ENCODE peak calls at places on chromosome 19, in ten cellular contexts. One of them, this sample, is unnamed.
A peak's percentile ranks its signal among the peaks of the same experiment; 100 is the strongest.

GRCh38 chr19:48969276-48970138 is 4.4 kb downstream of the FTL start:
- DNase-seq in cardiac muscle cell: no peak
- DNase-seq in tibial artery: no peak
- DNase-seq in BE2C: peak; percentile 93
- DNase-seq in endothelial cell: no peak
- DNase-seq in H9: peak; percentile 63
- DNase-seq in foreskin fibroblast: peak; percentile 50
- DNase-seq in GM10248: no peak
- DNase-seq in foreskin keratinocyte: no peak
- DNase-seq in CD4-positive, alpha-beta T cell: no peak
- DNase-seq in this sample: peak; percentile 24

GRCh38 chr19:48448563-48448962 is 2.8 kb downstream of the GRWD1 start:
- DNase-seq in tibial artery: no peak
- DNase-seq in BE2C: no peak
- DNase-seq in endothelial cell: no peak
- DNase-seq in GM10248: no peak
- DNase-seq in foreskin keratinocyte: no peak
- DNase-seq in cardiac muscle cell: no peak
- DNase-seq in foreskin fibroblast: no peak
- DNase-seq in CD4-positive, alpha-beta T cell: no peak
- DNase-seq in H9: no peak
- DNase-seq in this sample: no peak

GRCh38 chr19:39423258-39424086 is 11.0 kb downstream of the PLEKHG2 start:
- DNase-seq in cardiac muscle cell: no peak
- DNase-seq in endothelial cell: no peak
- DNase-seq in GM10248: no peak
- DNase-seq in tibial artery: no peak
- DNase-seq in BE2C: no peak
- DNase-seq in H9: no peak
- DNase-seq in foreskin keratinocyte: no peak
- DNase-seq in foreskin fibroblast: no peak
- DNase-seq in CD4-positive, alpha-beta T cell: no peak
- DNase-seq in this sample: no peak

GRCh38 chr19:10544242-10544752 is 593 bp downstream of the ATG4D start:
- DNase-seq in foreskin fibroblast: peak; percentile 35
- DNase-seq in BE2C: peak; percentile 36
- DNase-seq in foreskin keratinocyte: no peak
- DNase-seq in H9: no peak
- DNase-seq in tibial artery: no peak
- DNase-seq in CD4-positive, alpha-beta T cell: no peak
- DNase-seq in cardiac muscle cell: no peak
- DNase-seq in GM10248: peak; percentile 43
- DNase-seq in endothelial cell: no peak
- DNase-seq in this sample: peak; percentile 17

GRCh38 chr19:48806818-48807589 is 3.8 kb downstream of the BCAT2 start:
- DNase-seq in foreskin keratinocyte: no peak
- DNase-seq in GM10248: no peak
- DNase-seq in BE2C: peak; percentile 66
- DNase-seq in CD4-positive, alpha-beta T cell: no peak
- DNase-seq in endothelial cell: peak; percentile 55
- DNase-seq in foreskin fibroblast: peak; percentile 62
- DNase-seq in tibial artery: no peak
- DNase-seq in H9: peak; percentile 66
- DNase-seq in cardiac muscle cell: peak; percentile 60
- DNase-seq in this sample: no peak

GRCh38 chr19:8334458-8335342 is 8.4 kb downstream of the KANK3 start:
- DNase-seq in endothelial cell: peak; percentile 49
- DNase-seq in H9: peak; percentile 85
- DNase-seq in cardiac muscle cell: peak; percentile 72
- DNase-seq in foreskin keratinocyte: peak; percentile 65
- DNase-seq in CD4-positive, alpha-beta T cell: no peak
- DNase-seq in tibial artery: no peak
- DNase-seq in GM10248: peak; percentile 62
- DNase-seq in foreskin fibroblast: peak; percentile 92
- DNase-seq in BE2C: peak; percentile 73
- DNase-seq in this sample: peak; percentile 80

GRCh38 chr19:19860756-19861390 is 4.8 kb upstream of the ZNF253 start:
- DNase-seq in BE2C: no peak
- DNase-seq in CD4-positive, alpha-beta T cell: peak; percentile 41
- DNase-seq in tibial artery: no peak
- DNase-seq in foreskin keratinocyte: peak; percentile 17
- DNase-seq in H9: peak; percentile 92
- DNase-seq in endothelial cell: peak; percentile 33
- DNase-seq in GM10248: peak; percentile 8
- DNase-seq in foreskin fibroblast: no peak
- DNase-seq in cardiac muscle cell: peak; percentile 86
- DNase-seq in this sample: peak; percentile 10

GRCh38 chr19:15820646-15821045 is 5.2 kb upstream of the OR10H1 start:
- DNase-seq in BE2C: no peak
- DNase-seq in endothelial cell: no peak
- DNase-seq in foreskin fibroblast: no peak
- DNase-seq in cardiac muscle cell: no peak
- DNase-seq in tibial artery: no peak
- DNase-seq in foreskin keratinocyte: no peak
- DNase-seq in GM10248: no peak
- DNase-seq in H9: no peak
- DNase-seq in CD4-positive, alpha-beta T cell: no peak
- DNase-seq in this sample: no peak

GRCh38 chr19:58345558-58345957 is 7.7 kb downstream of the A1BG start:
- DNase-seq in GM10248: no peak
- DNase-seq in H9: no peak
- DNase-seq in CD4-positive, alpha-beta T cell: no peak
- DNase-seq in foreskin fibroblast: no peak
- DNase-seq in endothelial cell: no peak
- DNase-seq in cardiac muscle cell: no peak
- DNase-seq in BE2C: no peak
- DNase-seq in foreskin keratinocyte: no peak
- DNase-seq in tibial artery: no peak
- DNase-seq in this sample: no peak

GRCh38 chr19:51271015-51271600 is 20.2 kb downstream of the SIGLECL1 start:
- DNase-seq in CD4-positive, alpha-beta T cell: no peak
- DNase-seq in foreskin fibroblast: no peak
- DNase-seq in tibial artery: no peak
- DNase-seq in GM10248: no peak
- DNase-seq in H9: peak; percentile 66
- DNase-seq in endothelial cell: no peak
- DNase-seq in cardiac muscle cell: no peak
- DNase-seq in foreskin keratinocyte: no peak
- DNase-seq in BE2C: no peak
- DNase-seq in this sample: no peak

GRCh38 chr19:13291913-13292312 is 141.7 kb downstream of the IER2 start:
- DNase-seq in foreskin keratinocyte: no peak
- DNase-seq in CD4-positive, alpha-beta T cell: no peak
- DNase-seq in endothelial cell: no peak
- DNase-seq in cardiac muscle cell: no peak
- DNase-seq in GM10248: no peak
- DNase-seq in tibial artery: no peak
- DNase-seq in BE2C: no peak
- DNase-seq in foreskin fibroblast: no peak
- DNase-seq in H9: no peak
- DNase-seq in this sample: no peak

GRCh38 chr19:40717880-40718773 is 1.2 kb downstream of the ITPKC start:
- DNase-seq in tibial artery: peak; percentile 81
- DNase-seq in H9: peak; percentile 38
- DNase-seq in BE2C: no peak
- DNase-seq in GM10248: no peak
- DNase-seq in endothelial cell: no peak
- DNase-seq in foreskin fibroblast: peak; percentile 78
- DNase-seq in foreskin keratinocyte: peak; percentile 64
- DNase-seq in cardiac muscle cell: peak; percentile 6
- DNase-seq in CD4-positive, alpha-beta T cell: no peak
- DNase-seq in this sample: no peak

GRCh38 chr19:16203256-16204004 is 5.7 kb downstream of the AP1M1 start:
- DNase-seq in foreskin fibroblast: no peak
- DNase-seq in cardiac muscle cell: no peak
- DNase-seq in GM10248: no peak
- DNase-seq in tibial artery: peak; percentile 55
- DNase-seq in foreskin keratinocyte: no peak
- DNase-seq in CD4-positive, alpha-beta T cell: no peak
- DNase-seq in H9: no peak
- DNase-seq in BE2C: no peak
- DNase-seq in endothelial cell: no peak
- DNase-seq in this sample: no peak

GRCh38 chr19:13830761-13831481 is 35.7 kb downstream of the ZSWIM4 start:
- DNase-seq in endothelial cell: no peak
- DNase-seq in GM10248: no peak
- DNase-seq in BE2C: no peak
- DNase-seq in CD4-positive, alpha-beta T cell: no peak
- DNase-seq in tibial artery: no peak
- DNase-seq in foreskin fibroblast: peak; percentile 45
- DNase-seq in H9: no peak
- DNase-seq in foreskin keratinocyte: peak; percentile 68
- DNase-seq in cardiac muscle cell: no peak
- DNase-seq in this sample: no peak

GRCh38 chr19:5109560-5109959 is 140.6 kb downstream of the KDM4B start:
- DNase-seq in CD4-positive, alpha-beta T cell: no peak
- DNase-seq in foreskin keratinocyte: no peak
- DNase-seq in GM10248: no peak
- DNase-seq in foreskin fibroblast: no peak
- DNase-seq in tibial artery: no peak
- DNase-seq in cardiac muscle cell: no peak
- DNase-seq in endothelial cell: no peak
- DNase-seq in H9: peak; percentile 69
- DNase-seq in BE2C: no peak
- DNase-seq in this sample: no peak
- TF ChIP-seq CTCF in CD4-positive, alpha-beta T cell: no peak
- TF ChIP-seq CTCF in foreskin keratinocyte: no peak
- TF ChIP-seq CTCF in GM10248: no peak
- TF ChIP-seq CTCF in foreskin fibroblast: no peak
- TF ChIP-seq CTCF in tibial artery: no peak
- TF ChIP-seq CTCF in cardiac muscle cell: no peak
- TF ChIP-seq CTCF in endothelial cell: no peak
- TF ChIP-seq CTCF in H9: peak; percentile 54
- TF ChIP-seq CTCF in BE2C: peak; percentile 45
- TF ChIP-seq CTCF in this sample: no peak

GRCh38 chr19:50039968-50040367 is 14.2 kb downstream of the ZNF473 start:
- DNase-seq in foreskin fibroblast: peak; percentile 20
- DNase-seq in cardiac muscle cell: no peak
- DNase-seq in GM10248: no peak
- DNase-seq in foreskin keratinocyte: no peak
- DNase-seq in tibial artery: no peak
- DNase-seq in endothelial cell: no peak
- DNase-seq in H9: no peak
- DNase-seq in CD4-positive, alpha-beta T cell: no peak
- DNase-seq in BE2C: no peak
- DNase-seq in this sample: no peak
- TF ChIP-seq CTCF in foreskin fibroblast: no peak
- TF ChIP-seq CTCF in cardiac muscle cell: no peak
- TF ChIP-seq CTCF in GM10248: no peak
- TF ChIP-seq CTCF in foreskin keratinocyte: no peak
- TF ChIP-seq CTCF in tibial artery: no peak
- TF ChIP-seq CTCF in endothelial cell: no peak
- TF ChIP-seq CTCF in H9: no peak
- TF ChIP-seq CTCF in CD4-positive, alpha-beta T cell: no peak
- TF ChIP-seq CTCF in BE2C: no peak
- TF ChIP-seq CTCF in this sample: no peak

GRCh38 chr19:18776288-18776594 is 14.9 kb downstream of the COMP start:
- DNase-seq in GM10248: no peak
- DNase-seq in BE2C: peak; percentile 13
- DNase-seq in tibial artery: no peak
- DNase-seq in endothelial cell: no peak
- DNase-seq in H9: no peak
- DNase-seq in foreskin keratinocyte: no peak
- DNase-seq in foreskin fibroblast: peak; percentile 77
- DNase-seq in CD4-positive, alpha-beta T cell: no peak
- DNase-seq in cardiac muscle cell: no peak
- DNase-seq in this sample: no peak
- TF ChIP-seq CTCF in GM10248: no peak
- TF ChIP-seq CTCF in BE2C: peak; percentile 7
- TF ChIP-seq CTCF in tibial artery: no peak
- TF ChIP-seq CTCF in endothelial cell: no peak
- TF ChIP-seq CTCF in H9: peak; percentile 44
- TF ChIP-seq CTCF in foreskin keratinocyte: peak; percentile 55
- TF ChIP-seq CTCF in foreskin fibroblast: peak; percentile 40
- TF ChIP-seq CTCF in CD4-positive, alpha-beta T cell: no peak
- TF ChIP-seq CTCF in cardiac muscle cell: peak; percentile 49
- TF ChIP-seq CTCF in this sample: no peak

GRCh38 chr19:32098953-32099352 is 246.5 kb upstream of the ZNF507 start:
- DNase-seq in CD4-positive, alpha-beta T cell: no peak
- DNase-seq in endothelial cell: no peak
- DNase-seq in foreskin fibroblast: no peak
- DNase-seq in BE2C: no peak
- DNase-seq in GM10248: no peak
- DNase-seq in cardiac muscle cell: no peak
- DNase-seq in tibial artery: no peak
- DNase-seq in H9: no peak
- DNase-seq in foreskin keratinocyte: no peak
- DNase-seq in this sample: no peak

GRCh38 chr19:32101206-32101605 is 244.2 kb upstream of the ZNF507 start:
- DNase-seq in foreskin fibroblast: no peak
- DNase-seq in CD4-positive, alpha-beta T cell: no peak
- DNase-seq in tibial artery: no peak
- DNase-seq in GM10248: no peak
- DNase-seq in endothelial cell: no peak
- DNase-seq in BE2C: no peak
- DNase-seq in foreskin keratinocyte: no peak
- DNase-seq in cardiac muscle cell: no peak
- DNase-seq in H9: no peak
- DNase-seq in this sample: no peak

GRCh38 chr19:32097620-32098019 is 247.8 kb upstream of the ZNF507 start:
- DNase-seq in BE2C: no peak
- DNase-seq in foreskin keratinocyte: no peak
- DNase-seq in CD4-positive, alpha-beta T cell: no peak
- DNase-seq in GM10248: no peak
- DNase-seq in cardiac muscle cell: no peak
- DNase-seq in tibial artery: no peak
- DNase-seq in H9: no peak
- DNase-seq in foreskin fibroblast: no peak
- DNase-seq in endothelial cell: no peak
- DNase-seq in this sample: peak; percentile 20
- TF ChIP-seq CTCF in BE2C: no peak
- TF ChIP-seq CTCF in foreskin keratinocyte: no peak
- TF ChIP-seq CTCF in CD4-positive, alpha-beta T cell: no peak
- TF ChIP-seq CTCF in GM10248: no peak
- TF ChIP-seq CTCF in cardiac muscle cell: no peak
- TF ChIP-seq CTCF in tibial artery: no peak
- TF ChIP-seq CTCF in H9: no peak
- TF ChIP-seq CTCF in foreskin fibroblast: no peak
- TF ChIP-seq CTCF in endothelial cell: no peak
- TF ChIP-seq CTCF in this sample: no peak

GRCh38 chr19:30355586-30355985 is 16.6 kb upstream of the ZNF536 start:
- DNase-seq in tibial artery: no peak
- DNase-seq in CD4-positive, alpha-beta T cell: no peak
- DNase-seq in cardiac muscle cell: no peak
- DNase-seq in endothelial cell: no peak
- DNase-seq in BE2C: no peak
- DNase-seq in foreskin keratinocyte: no peak
- DNase-seq in foreskin fibroblast: no peak
- DNase-seq in H9: no peak
- DNase-seq in GM10248: no peak
- DNase-seq in this sample: no peak
- TF ChIP-seq CTCF in tibial artery: no peak
- TF ChIP-seq CTCF in CD4-positive, alpha-beta T cell: no peak
- TF ChIP-seq CTCF in cardiac muscle cell: no peak
- TF ChIP-seq CTCF in endothelial cell: no peak
- TF ChIP-seq CTCF in BE2C: no peak
- TF ChIP-seq CTCF in foreskin keratinocyte: no peak
- TF ChIP-seq CTCF in foreskin fibroblast: no peak
- TF ChIP-seq CTCF in H9: no peak
- TF ChIP-seq CTCF in GM10248: no peak
- TF ChIP-seq CTCF in this sample: no peak

This sample was measured in MM.1S.